ENCODE peak calls at places on chromosomes 6 and 20, in eight cellular contexts. One of them, this sample, is unnamed.

GRCh38 chr20:36585410-36586125 is 12.2 kb downstream of the TGIF2 start:
- DNase-seq in HCT116: no peak
- DNase-seq in fibroblast of lung: peak; percentile 8
- DNase-seq in MM.1S: no peak
- DNase-seq in spleen: no peak
- DNase-seq in adrenal gland: no peak
- DNase-seq in heart left ventricle: no peak
- DNase-seq in hepatocyte: no peak
- DNase-seq in this sample: no peak

GRCh38 chr20:36273414-36274247 is 32.5 kb upstream of the DLGAP4 start:
- DNase-seq in HCT116: peak; percentile 4
- DNase-seq in fibroblast of lung: peak; percentile 4
- DNase-seq in MM.1S: peak; percentile 23
- DNase-seq in spleen: no peak
- DNase-seq in adrenal gland: no peak
- DNase-seq in heart left ventricle: no peak
- DNase-seq in hepatocyte: no peak
- DNase-seq in this sample: no peak

GRCh38 chr6:26065952-26066380 is 21.3 kb upstream of the HFE start:
- DNase-seq in HCT116: peak; percentile 79
- DNase-seq in fibroblast of lung: peak; percentile 68
- DNase-seq in MM.1S: peak; percentile 89
- DNase-seq in spleen: no peak
- DNase-seq in adrenal gland: peak; percentile 75
- DNase-seq in heart left ventricle: no peak
- DNase-seq in hepatocyte: peak; percentile 89
- DNase-seq in this sample: no peak

GRCh38 chr20:57507477-57507876 is 17.5 kb downstream of the CTCFL start:
- DNase-seq in HCT116: no peak
- DNase-seq in fibroblast of lung: peak; percentile 51
- DNase-seq in MM.1S: no peak
- DNase-seq in spleen: no peak
- DNase-seq in adrenal gland: peak; percentile 33
- DNase-seq in heart left ventricle: no peak
- DNase-seq in hepatocyte: no peak
- DNase-seq in this sample: no peak

GRCh38 chr6:147759088-147759487 is 250.6 kb downstream of the SAMD5 start:
- DNase-seq in HCT116: no peak
- DNase-seq in fibroblast of lung: no peak
- DNase-seq in MM.1S: no peak
- DNase-seq in spleen: no peak
- DNase-seq in adrenal gland: no peak
- DNase-seq in heart left ventricle: no peak
- DNase-seq in hepatocyte: no peak
- DNase-seq in this sample: no peak

GRCh38 chr6:143959865-143960264 is 48.2 kb downstream of the PLAGL1 start:
- DNase-seq in HCT116: no peak
- DNase-seq in fibroblast of lung: no peak
- DNase-seq in MM.1S: no peak
- DNase-seq in spleen: no peak
- DNase-seq in adrenal gland: no peak
- DNase-seq in heart left ventricle: no peak
- DNase-seq in hepatocyte: no peak
- DNase-seq in this sample: no peak

GRCh38 chr6:42257614-42258013 is 40.0 kb upstream of the MRPS10 start:
- DNase-seq in HCT116: no peak
- DNase-seq in fibroblast of lung: no peak
- DNase-seq in MM.1S: no peak
- DNase-seq in spleen: no peak
- DNase-seq in adrenal gland: no peak
- DNase-seq in heart left ventricle: no peak
- DNase-seq in hepatocyte: no peak
- DNase-seq in this sample: no peak

GRCh38 chr20:21028921-21029320 is 77.2 kb downstream of the LINC00237 start:
- DNase-seq in HCT116: no peak
- DNase-seq in fibroblast of lung: no peak
- DNase-seq in MM.1S: no peak
- DNase-seq in spleen: no peak
- DNase-seq in adrenal gland: no peak
- DNase-seq in heart left ventricle: no peak
- DNase-seq in hepatocyte: no peak
- DNase-seq in this sample: no peak

GRCh38 chr6:35047265-35048011 is 93.7 kb downstream of the TCP11 start:
- DNase-seq in HCT116: no peak
- DNase-seq in fibroblast of lung: peak; percentile 66
- DNase-seq in MM.1S: peak; percentile 8
- DNase-seq in spleen: no peak
- DNase-seq in adrenal gland: peak; percentile 57
- DNase-seq in heart left ventricle: no peak
- DNase-seq in hepatocyte: no peak
- DNase-seq in this sample: no peak

GRCh38 chr6:4008324-4009047 is 70.5 kb downstream of the FAM217A start:
- DNase-seq in HCT116: peak; percentile 56
- DNase-seq in fibroblast of lung: peak; percentile 83
- DNase-seq in MM.1S: peak; percentile 58
- DNase-seq in spleen: no peak
- DNase-seq in adrenal gland: no peak
- DNase-seq in heart left ventricle: no peak
- DNase-seq in hepatocyte: peak; percentile 88
- DNase-seq in this sample: no peak

GRCh38 chr6:90434096-90434495 is 137.5 kb upstream of the BACH2 start:
- DNase-seq in HCT116: no peak
- DNase-seq in fibroblast of lung: no peak
- DNase-seq in MM.1S: no peak
- DNase-seq in spleen: no peak
- DNase-seq in adrenal gland: no peak
- DNase-seq in heart left ventricle: no peak
- DNase-seq in hepatocyte: no peak
- DNase-seq in this sample: no peak

GRCh38 chr6:71965404-71965803 is 79.1 kb downstream of the RIMS1 start:
- DNase-seq in HCT116: no peak
- DNase-seq in fibroblast of lung: peak; percentile 6
- DNase-seq in MM.1S: no peak
- DNase-seq in spleen: no peak
- DNase-seq in adrenal gland: no peak
- DNase-seq in heart left ventricle: no peak
- DNase-seq in hepatocyte: no peak
- DNase-seq in this sample: no peak

GRCh38 chr6:137307163-137307851 is 88.1 kb upstream of the IFNGR1 start:
- DNase-seq in HCT116: no peak
- DNase-seq in fibroblast of lung: no peak
- DNase-seq in MM.1S: no peak
- DNase-seq in spleen: no peak
- DNase-seq in adrenal gland: no peak
- DNase-seq in heart left ventricle: no peak
- DNase-seq in hepatocyte: no peak
- DNase-seq in this sample: no peak

GRCh38 chr6:53943410-53943809 is 148.6 kb downstream of the LRRC1 start:
- DNase-seq in HCT116: no peak
- DNase-seq in fibroblast of lung: no peak
- DNase-seq in MM.1S: no peak
- DNase-seq in spleen: no peak
- DNase-seq in adrenal gland: no peak
- DNase-seq in heart left ventricle: no peak
- DNase-seq in hepatocyte: no peak
- DNase-seq in this sample: no peak

GRCh38 chr6:13303668-13304017 is 24.7 kb downstream of the TBC1D7 start:
- DNase-seq in HCT116: no peak
- DNase-seq in fibroblast of lung: peak; percentile 72
- DNase-seq in MM.1S: peak; percentile 81
- DNase-seq in spleen: peak; percentile 88
- DNase-seq in adrenal gland: peak; percentile 80
- DNase-seq in heart left ventricle: peak; percentile 87
- DNase-seq in hepatocyte: peak; percentile 50
- DNase-seq in this sample: no peak

GRCh38 chr6:127946388-127946787 is 45.5 kb upstream of the THEMIS start:
- DNase-seq in HCT116: no peak
- DNase-seq in fibroblast of lung: no peak
- DNase-seq in MM.1S: no peak
- DNase-seq in spleen: no peak
- DNase-seq in adrenal gland: no peak
- DNase-seq in heart left ventricle: no peak
- DNase-seq in hepatocyte: no peak
- DNase-seq in this sample: no peak

GRCh38 chr6:46235242-46235641 is 64.5 kb upstream of the ENPP5 start:
- DNase-seq in HCT116: no peak
- DNase-seq in fibroblast of lung: no peak
- DNase-seq in MM.1S: no peak
- DNase-seq in spleen: no peak
- DNase-seq in adrenal gland: no peak
- DNase-seq in heart left ventricle: no peak
- DNase-seq in hepatocyte: no peak
- DNase-seq in this sample: no peak

GRCh38 chr6:6751615-6752014 is 163.1 kb downstream of the LY86 start:
- DNase-seq in HCT116: peak; percentile 39
- DNase-seq in fibroblast of lung: no peak
- DNase-seq in MM.1S: no peak
- DNase-seq in spleen: no peak
- DNase-seq in adrenal gland: no peak
- DNase-seq in heart left ventricle: no peak
- DNase-seq in hepatocyte: peak; percentile 32
- DNase-seq in this sample: peak; percentile 84

GRCh38 chr6:7176208-7176607 is 68.4 kb downstream of the RREB1 start:
- DNase-seq in HCT116: no peak
- DNase-seq in fibroblast of lung: no peak
- DNase-seq in MM.1S: no peak
- DNase-seq in spleen: no peak
- DNase-seq in adrenal gland: no peak
- DNase-seq in heart left ventricle: no peak
- DNase-seq in hepatocyte: no peak
- DNase-seq in this sample: no peak

GRCh38 chr6:116616757-116617093 is 446 bp downstream of the RSPH4A start:
- DNase-seq in HCT116: no peak
- DNase-seq in fibroblast of lung: peak; percentile 6
- DNase-seq in MM.1S: peak; percentile 43
- DNase-seq in spleen: peak; percentile 78
- DNase-seq in adrenal gland: peak; percentile 34
- DNase-seq in heart left ventricle: peak; percentile 60
- DNase-seq in hepatocyte: peak; percentile 36
- DNase-seq in this sample: peak; percentile 69

GRCh38 chr6:39961178-39961577 is 26.9 kb upstream of the MOCS1 start:
- DNase-seq in HCT116: no peak
- DNase-seq in fibroblast of lung: peak; percentile 10
- DNase-seq in MM.1S: no peak
- DNase-seq in spleen: no peak
- DNase-seq in adrenal gland: no peak
- DNase-seq in heart left ventricle: peak; percentile 68
- DNase-seq in hepatocyte: no peak
- DNase-seq in this sample: no peak

GRCh38 chr6:72974276-72974675 is 251.0 kb downstream of the KHDC1L start:
- DNase-seq in HCT116: no peak
- DNase-seq in fibroblast of lung: no peak
- DNase-seq in MM.1S: no peak
- DNase-seq in spleen: no peak
- DNase-seq in adrenal gland: no peak
- DNase-seq in heart left ventricle: no peak
- DNase-seq in hepatocyte: no peak
- DNase-seq in this sample: no peak

GRCh38 chr6:33592595-33593413 is 12.7 kb upstream of the BAK1 start:
- DNase-seq in HCT116: no peak
- DNase-seq in fibroblast of lung: peak; percentile 25
- DNase-seq in MM.1S: no peak
- DNase-seq in spleen: peak; percentile 94
- DNase-seq in adrenal gland: no peak
- DNase-seq in heart left ventricle: no peak
- DNase-seq in hepatocyte: peak; percentile 71
- DNase-seq in this sample: peak; percentile 96

GRCh38 chr6:40674170-40674569 is 87.0 kb upstream of the LRFN2 start:
- DNase-seq in HCT116: no peak
- DNase-seq in fibroblast of lung: no peak
- DNase-seq in MM.1S: no peak
- DNase-seq in spleen: peak; percentile 33
- DNase-seq in adrenal gland: no peak
- DNase-seq in heart left ventricle: no peak
- DNase-seq in hepatocyte: no peak
- DNase-seq in this sample: no peak

GRCh38 chr20:48926267-48926666 is 4.8 kb downstream of the ARFGEF2 start:
- DNase-seq in HCT116: no peak
- DNase-seq in fibroblast of lung: no peak
- DNase-seq in MM.1S: no peak
- DNase-seq in spleen: no peak
- DNase-seq in adrenal gland: no peak
- DNase-seq in heart left ventricle: no peak
- DNase-seq in hepatocyte: no peak
- DNase-seq in this sample: no peak

DNA sequence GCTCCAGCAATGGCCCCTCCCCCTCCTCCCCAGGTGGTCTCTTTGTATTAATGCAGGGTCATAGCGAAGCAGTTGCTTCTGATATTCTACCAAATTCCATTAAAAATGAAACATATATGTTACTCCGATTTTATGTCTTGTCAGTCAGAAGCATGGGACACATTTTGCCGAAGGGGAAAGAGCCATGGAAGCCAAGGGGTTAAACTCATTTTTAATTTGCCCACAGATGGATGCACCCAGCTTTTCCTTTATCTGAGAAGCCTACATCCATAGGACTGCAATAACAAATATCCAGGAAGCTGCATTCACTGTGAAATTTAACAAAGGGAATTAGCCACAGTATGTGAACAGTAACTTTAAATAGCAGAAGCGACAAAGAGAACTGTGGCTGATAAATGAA is 688.2 kb downstream of the QKI start:
- DNase-seq in HCT116: no peak
- DNase-seq in fibroblast of lung: no peak
- DNase-seq in MM.1S: no peak
- DNase-seq in spleen: no peak
- DNase-seq in adrenal gland: no peak
- DNase-seq in heart left ventricle: no peak
- DNase-seq in hepatocyte: no peak
- DNase-seq in this sample: no peak
- H3K27ac ChIP-seq in HCT116: no peak overlapping the region
- H3K27ac ChIP-seq in fibroblast of lung: no peak overlapping the region
- H3K27ac ChIP-seq in MM.1S: no peak overlapping the region
- H3K27ac ChIP-seq in spleen: no peak overlapping the region
- H3K27ac ChIP-seq in adrenal gland: no peak overlapping the region
- H3K27ac ChIP-seq in heart left ventricle: peak overlapping the region; percentile 17
- H3K27ac ChIP-seq in hepatocyte: no peak overlapping the region
- H3K27ac ChIP-seq in this sample: no peak overlapping the region

GRCh38 chr6:68726307-68726706 is 91.2 kb downstream of the ADGRB3 start:
- DNase-seq in HCT116: no peak
- DNase-seq in fibroblast of lung: no peak
- DNase-seq in MM.1S: no peak
- DNase-seq in spleen: no peak
- DNase-seq in adrenal gland: no peak
- DNase-seq in heart left ventricle: no peak
- DNase-seq in hepatocyte: no peak
- DNase-seq in this sample: no peak
- TF ChIP-seq CTCF in HCT116: no peak
- TF ChIP-seq CTCF in fibroblast of lung: no peak
- TF ChIP-seq CTCF in MM.1S: no peak
- TF ChIP-seq CTCF in spleen: no peak
- TF ChIP-seq CTCF in adrenal gland: no peak
- TF ChIP-seq CTCF in heart left ventricle: no peak
- TF ChIP-seq CTCF in hepatocyte: no peak
- TF ChIP-seq CTCF in this sample: no peak

GRCh38 chr6:139699335-139699734 is 324.9 kb upstream of the CITED2 start:
- DNase-seq in HCT116: no peak
- DNase-seq in fibroblast of lung: peak; percentile 33
- DNase-seq in MM.1S: no peak
- DNase-seq in spleen: no peak
- DNase-seq in adrenal gland: peak; percentile 44
- DNase-seq in heart left ventricle: no peak
- DNase-seq in hepatocyte: no peak
- DNase-seq in this sample: no peak
- H3K27ac ChIP-seq in HCT116: no peak overlapping the region
- H3K27ac ChIP-seq in fibroblast of lung: no peak overlapping the region
- H3K27ac ChIP-seq in MM.1S: no peak overlapping the region
- H3K27ac ChIP-seq in spleen: peak overlapping the region; percentile 47
- H3K27ac ChIP-seq in adrenal gland: no peak overlapping the region
- H3K27ac ChIP-seq in heart left ventricle: no peak overlapping the region
- H3K27ac ChIP-seq in hepatocyte: no peak overlapping the region
- H3K27ac ChIP-seq in this sample: no peak overlapping the region

GRCh38 chr6:114377881-114378280 is 35.1 kb upstream of the HS3ST5 start:
- DNase-seq in HCT116: no peak
- DNase-seq in fibroblast of lung: peak; percentile 15
- DNase-seq in MM.1S: no peak
- DNase-seq in spleen: no peak
- DNase-seq in adrenal gland: no peak
- DNase-seq in heart left ventricle: no peak
- DNase-seq in hepatocyte: no peak
- DNase-seq in this sample: no peak
- TF ChIP-seq CTCF in HCT116: no peak
- TF ChIP-seq CTCF in fibroblast of lung: no peak
- TF ChIP-seq CTCF in MM.1S: no peak
- TF ChIP-seq CTCF in spleen: no peak
- TF ChIP-seq CTCF in adrenal gland: no peak
- TF ChIP-seq CTCF in heart left ventricle: no peak
- TF ChIP-seq CTCF in hepatocyte: no peak
- TF ChIP-seq CTCF in this sample: no peak

This sample was measured in kidney.